ENCODE peak calls at places on chromosomes 16 and 17, in four cellular contexts. O is ELF-1, J is midbrain, L is ovary. U is an unnamed sample.

GRCh38 chr16:22635801-22636200 is 125.1 kb downstream of the NPIPB5 start:
- DNase-seq in O (no peak), J (no peak), L (no peak), U (no peak)

GRCh38 chr16:84084570-84085270 is 32.0 kb downstream of the MBTPS1 start:
- DNase-seq in L (peak), J (no peak), O (peak), U (peak)

GRCh38 chr17:82215972-82216300 is 3.3 kb upstream of the CCDC57 start:
- DNase-seq in O (no peak), J (no peak), L (no peak), U (no peak)

GRCh38 chr16:74758801-74759200 is 15.8 kb downstream of the FA2H start:
- DNase-seq in O (no peak), J (no peak), L (no peak), U (no peak)

GRCh38 chr17:55527520-55528118 is 16.4 kb upstream of the SMIM36 start:
- DNase-seq in J (peak), O (peak), L (peak), U (no peak)

GRCh38 chr17:57550671-57551315 is 194.3 kb downstream of the CCDC182 start:
- DNase-seq in L (no peak), O (no peak), J (peak), U (no peak)

GRCh38 chr16:9966569-9967157 is 215.6 kb downstream of the GRIN2A start:
- DNase-seq in J (no peak), O (no peak), L (no peak), U (no peak)

GRCh38 chr16:89564476-89565255 is 4.2 kb downstream of the RPL13 start:
- DNase-seq in O (peak), L (no peak), J (no peak), U (no peak)

GRCh38 chr17:4142107-4142900 is 526 bp downstream of the ZZEF1 start:
- DNase-seq in J (no peak), O (peak), L (peak), U (peak)

GRCh38 chr17:34356194-34356593 is at the start of gene CCL13:
- DNase-seq in O (no peak), L (no peak), J (no peak), U (peak)

GRCh38 chr16:54750249-54750648 is 180.4 kb upstream of the IRX5 start:
- DNase-seq in J (no peak), O (no peak), L (no peak), U (no peak)

GRCh38 chr17:73340093-73340596 is 28.3 kb upstream of the CDC42EP4 start:
- DNase-seq in J (no peak), L (peak), O (no peak), U (no peak)

GRCh38 chr17:80248894-80249710 is 11.6 kb upstream of the RNF213 start:
- DNase-seq in L (no peak), J (no peak), O (no peak), U (peak)

GRCh38 chr16:10093564-10093963 is 88.7 kb downstream of the GRIN2A start:
- DNase-seq in J (no peak), O (no peak), L (no peak), U (no peak)

GRCh38 chr17:12637015-12637414 is 28.7 kb upstream of the MYOCD start:
- DNase-seq in O (no peak), J (no peak), L (no peak), U (no peak)

GRCh38 chr17:58338907-58339774 is 10.5 kb upstream of the TSPOAP1 start:
- DNase-seq in L (no peak), J (no peak), O (peak), U (peak)

GRCh38 chr16:26963109-26963508 is 103.6 kb upstream of the C16orf82 start:
- DNase-seq in O (peak), J (no peak), L (no peak), U (no peak)

GRCh38 chr16:72162105-72162680 is 9.8 kb downstream of the PMFBP1 start:
- DNase-seq in J (no peak), O (no peak), L (no peak), U (no peak)

GRCh38 chr17:45228985-45229517 is 7.4 kb downstream of the FMNL1 start:
- DNase-seq in L (peak), O (peak), J (peak), U (peak)

GRCh38 chr17:35187481-35187880 is 6.7 kb downstream of the SLC35G3 start:
- DNase-seq in J (no peak), O (no peak), L (no peak), U (no peak)

GRCh38 chr16:90020838-90021382 is 1.7 kb upstream of the DBNDD1 start:
- DNase-seq in J (peak), O (peak), L (no peak), U (no peak)

GRCh38 chr17:31490991-31491793 is 99.7 kb downstream of the RAB11FIP4 start:
- DNase-seq in L (no peak), J (no peak), O (no peak), U (no peak)

GRCh38 chr17:29086628-29087332 is 43.8 kb downstream of the PIPOX start:
- DNase-seq in L (no peak), O (peak), J (no peak), U (no peak)